ENCODE peak calls at places on chromosomes 3 and 15, in ten cellular contexts. G is endothelial cell of umbilical vein, L is RWPE2, T is Calu3, H is natural killer cell, U is fibroblast of the aortic adventitia, Y is lower leg skin, W is uterus, O is AG04450, M is ovary. P is an unnamed sample.
A peak's percentile ranks its signal among the peaks of the same experiment; 100 is the strongest.

GRCh38 chr3:71708478-71709098 is 16.6 kb downstream of the EIF4E3 start:
- DNase-seq in G (no peak), L (no peak), T (no peak), H (no peak), U (no peak), Y (no peak), W (no peak), O (no peak), M (no peak), P (no peak)

GRCh38 chr3:48232734-48233133 is 8.2 kb upstream of the ZNF589 start:
- DNase-seq in G (peak; percentile 69), L (no peak), T (peak; percentile 82), H (peak; percentile 24), U (peak; percentile 68), Y (peak; percentile 59), W (peak; percentile 66), O (no peak), M (peak; percentile 75), P (no peak)

GRCh38 chr3:29693863-29694262 is 413.0 kb downstream of the RBMS3 start:
- DNase-seq in G (peak; percentile 78), L (peak; percentile 83), T (peak; percentile 26), H (no peak), U (peak; percentile 97), Y (no peak), W (no peak), O (peak; percentile 71), M (no peak), P (peak; percentile 96)

GRCh38 chr15:92625297-92625980 is 30.1 kb downstream of the FAM174B start:
- DNase-seq in G (peak; percentile 93), L (no peak), T (no peak), H (no peak), U (no peak), Y (no peak), W (no peak), O (peak; percentile 16), M (no peak), P (peak; percentile 19)

GRCh38 chr3:71143493-71143892 is 440.0 kb downstream of the FOXP1 start:
- DNase-seq in G (no peak), L (no peak), T (no peak), H (no peak), U (no peak), Y (no peak), W (no peak), O (no peak), M (no peak), P (no peak)

GRCh38 chr3:83890039-83890762 is 1068.6 kb upstream of the CADM2 start:
- DNase-seq in G (no peak), L (no peak), T (no peak), H (no peak), U (no peak), Y (no peak), W (no peak), O (no peak), M (no peak), P (no peak)

GRCh38 chr3:86969500-86970189 is 21.3 kb downstream of the VGLL3 start:
- DNase-seq in G (peak; percentile 38), L (no peak), T (peak; percentile 45), H (no peak), U (peak; percentile 76), Y (no peak), W (peak; percentile 34), O (no peak), M (peak; percentile 47), P (no peak)

GRCh38 chr3:73558399-73559075 is 66.2 kb downstream of the PDZRN3 start:
- DNase-seq in G (no peak), L (no peak), T (no peak), H (no peak), U (peak; percentile 43), Y (no peak), W (no peak), O (no peak), M (no peak), P (no peak)

GRCh38 chr3:132870596-132870995 is 148.4 kb upstream of the NPHP3 start:
- DNase-seq in G (no peak), L (no peak), T (no peak), H (no peak), U (no peak), Y (no peak), W (no peak), O (no peak), M (no peak), P (no peak)

GRCh38 chr15:55960946-55961345 is 32.5 kb downstream of the NEDD4 start:
- DNase-seq in G (no peak), L (no peak), T (no peak), H (no peak), U (no peak), Y (no peak), W (no peak), O (no peak), M (no peak), P (no peak)

GRCh38 chr3:97940034-97940433 is 32.2 kb downstream of the RIOX2 start:
- DNase-seq in G (peak; percentile 26), L (no peak), T (no peak), H (no peak), U (no peak), Y (no peak), W (no peak), O (no peak), M (no peak), P (no peak)
- TF ChIP-seq CTCF in G (no peak), L (peak; percentile 25), T (no peak), H (no peak), U (no peak), Y (no peak), W (no peak), O (no peak), M (no peak), P (no peak)

GRCh38 chr3:57065588-57065987 is 5.1 kb downstream of the SPATA12 start:
- DNase-seq in G (no peak), L (no peak), T (no peak), H (no peak), U (no peak), Y (no peak), W (no peak), O (no peak), M (no peak), P (no peak)
- TF ChIP-seq CTCF in G (no peak), L (no peak), T (no peak), H (no peak), U (no peak), Y (no peak), W (no peak), O (no peak), M (no peak), P (no peak)

DNA sequence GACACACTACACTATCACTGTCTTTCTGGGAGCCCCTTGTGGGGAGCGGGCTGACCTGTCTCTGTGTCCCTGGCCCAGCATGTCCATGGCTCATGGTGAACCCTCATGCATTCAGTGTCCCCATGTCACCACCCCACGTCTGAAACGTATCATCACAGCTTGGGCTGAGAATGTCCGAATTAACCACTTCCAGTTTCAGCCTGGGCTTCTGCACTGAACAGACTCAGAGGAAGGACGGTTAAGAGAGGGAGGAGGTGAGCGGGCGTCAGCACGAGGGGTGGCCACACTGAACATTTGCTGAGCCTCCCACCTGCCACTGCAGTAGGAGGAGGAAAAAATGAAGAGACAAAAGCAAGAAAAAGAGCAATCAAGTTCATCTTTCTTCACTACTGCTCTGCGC is 30.5 kb downstream of the ATP2B2 start:
- DNase-seq in G (no peak), L (no peak), T (no peak), H (no peak), U (no peak), Y (no peak), W (no peak), O (no peak), M (no peak), P (no peak)
- TF ChIP-seq CTCF in G (no peak), L (no peak), T (no peak), H (no peak), U (no peak), Y (no peak), W (no peak), O (no peak), M (no peak), P (no peak)

GRCh38 chr3:196951371-196951770 is 9.0 kb upstream of the NCBP2 start:
- DNase-seq in G (no peak), L (no peak), T (no peak), H (no peak), U (no peak), Y (no peak), W (no peak), O (no peak), M (no peak), P (no peak)

GRCh38 chr3:196949750-196950149 is 7.4 kb upstream of the NCBP2 start:
- DNase-seq in G (no peak), L (no peak), T (no peak), H (no peak), U (no peak), Y (no peak), W (no peak), O (no peak), M (no peak), P (no peak)

GRCh38 chr3:196947860-196948441 is 5.6 kb upstream of the NCBP2 start:
- DNase-seq in G (no peak), L (no peak), T (no peak), H (no peak), U (no peak), Y (no peak), W (no peak), O (no peak), M (no peak), P (no peak)

GRCh38 chr3:196948442-196949365 is 6.4 kb upstream of the NCBP2 start:
- DNase-seq in G (no peak), L (no peak), T (no peak), H (no peak), U (no peak), Y (no peak), W (no peak), O (no peak), M (no peak), P (no peak)

DNA sequence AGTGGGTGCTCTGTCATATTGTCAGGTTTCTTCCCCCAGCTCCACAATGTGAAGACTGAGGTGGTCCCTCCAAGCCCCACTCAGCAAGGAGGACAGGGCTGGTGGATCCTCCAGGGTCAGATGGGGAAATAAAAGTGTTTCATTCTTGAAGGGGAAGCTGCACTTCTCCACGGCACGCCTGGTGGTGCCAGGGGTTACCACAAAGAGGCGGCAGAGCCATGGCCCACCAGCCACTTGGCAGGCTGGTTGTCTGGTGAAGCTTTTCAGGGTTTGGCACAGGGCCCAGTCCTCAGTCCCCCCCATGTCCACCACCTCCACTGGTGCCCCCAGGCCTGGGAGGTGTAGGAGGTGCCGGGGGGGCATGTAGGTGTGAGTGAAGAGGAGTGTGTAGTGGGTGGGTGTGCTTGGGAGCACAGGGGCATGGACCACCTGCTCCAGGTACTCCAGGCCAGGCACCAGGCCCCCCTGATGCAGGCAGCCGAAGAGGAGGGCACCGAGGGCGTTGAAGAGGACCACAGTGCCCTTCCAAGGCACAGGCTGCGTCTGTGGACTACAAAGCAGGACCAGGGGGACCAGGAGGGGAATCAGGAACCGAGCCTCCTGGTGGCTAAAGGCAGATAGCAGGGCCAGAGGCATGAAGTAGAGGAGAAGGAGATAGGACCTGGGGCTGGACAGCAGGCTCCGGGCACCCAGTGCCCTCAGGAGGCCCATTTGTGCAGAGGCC is 5.0 kb upstream of the NCBP2 start:
- DNase-seq in G (no peak), L (no peak), T (no peak), H (no peak), U (no peak), Y (no peak), W (no peak), O (no peak), M (no peak), P (no peak)
- TF ChIP-seq CTCF in G (peak; percentile 11), L (no peak), T (no peak), H (no peak), U (no peak), Y (no peak), W (no peak), O (peak; percentile 25), M (no peak), P (peak; percentile 22)

P was measured in epithelial cell of proximal tubule.